ENCODE peak calls at places on chromosomes 7 and 10, in seven cellular contexts. M, O, I, A, Q, U and V are unnamed samples.

GRCh38 chr10:45425628-45426563 is 51.9 kb downstream of the ALOX5 start:
- DNase-seq in I (no peak), O (no peak), M (no peak), U (peak; percentile 73), A (no peak), Q (no peak), V (no peak)

GRCh38 chr7:50335795-50336754 is 31.6 kb downstream of the IKZF1 start:
- DNase-seq in A (no peak), I (no peak), Q (peak; percentile 84), M (peak; percentile 22), U (no peak), O (no peak), V (peak; percentile 80)

GRCh38 chr10:17527530-17528146 is 73.2 kb upstream of the ST8SIA6 start:
- DNase-seq in O (no peak), A (no peak), Q (no peak), U (no peak), M (peak; percentile 26), I (peak; percentile 65), V (no peak)

GRCh38 chr7:55977831-55978230 is 13.4 kb downstream of the NIPSNAP2 start:
- DNase-seq in O (no peak), I (no peak), M (peak; percentile 48), Q (no peak), U (peak; percentile 33), A (peak; percentile 37), V (no peak)

GRCh38 chr10:30353851-30354250 is 4.8 kb upstream of the MTPAP start:
- DNase-seq in M (no peak), I (peak; percentile 55), Q (peak; percentile 34), U (no peak), A (no peak), O (no peak), V (no peak)

GRCh38 chr7:31815796-31816195 is 128.8 kb downstream of the PPP1R17 start:
- DNase-seq in Q (no peak), A (no peak), O (no peak), I (no peak), M (no peak), U (no peak), V (no peak)

GRCh38 chr7:93146465-93147127 is 1.6 kb downstream of the SAMD9L start:
- DNase-seq in Q (no peak), U (no peak), O (no peak), I (no peak), A (no peak), M (no peak), V (no peak)

GRCh38 chr10:59176241-59177030 is at the start of gene PHYHIPL:
- DNase-seq in M (peak; percentile 14), O (peak; percentile 24), A (no peak), U (peak; percentile 69), Q (peak; percentile 62), I (no peak), V (no peak)

GRCh38 chr10:22712959-22713852 is 1.2 kb downstream of the PIP4K2A start:
- DNase-seq in O (no peak), Q (peak; percentile 87), U (peak; percentile 16), M (peak; percentile 50), A (peak; percentile 38), I (no peak), V (peak; percentile 25)

GRCh38 chr7:50446542-50446960 is 3.6 kb downstream of the FIGNL1 start:
- DNase-seq in U (no peak), M (no peak), O (peak; percentile 78), Q (no peak), A (no peak), I (peak; percentile 21), V (no peak)

GRCh38 chr7:45884136-45884535 is 4.2 kb upstream of the IGFBP1 start:
- DNase-seq in Q (no peak), I (no peak), U (no peak), M (no peak), O (no peak), A (no peak), V (no peak)

GRCh38 chr10:28555358-28555757 is 22.4 kb downstream of the WAC start:
- DNase-seq in Q (no peak), U (no peak), I (no peak), O (no peak), A (no peak), M (no peak), V (no peak)
- H3K4me3 ChIP-seq in Q (no peak overlapping the region), U (no peak overlapping the region), I (no peak overlapping the region), O (no peak overlapping the region), A (no peak overlapping the region), M (no peak overlapping the region), V (no peak overlapping the region)

DNA sequence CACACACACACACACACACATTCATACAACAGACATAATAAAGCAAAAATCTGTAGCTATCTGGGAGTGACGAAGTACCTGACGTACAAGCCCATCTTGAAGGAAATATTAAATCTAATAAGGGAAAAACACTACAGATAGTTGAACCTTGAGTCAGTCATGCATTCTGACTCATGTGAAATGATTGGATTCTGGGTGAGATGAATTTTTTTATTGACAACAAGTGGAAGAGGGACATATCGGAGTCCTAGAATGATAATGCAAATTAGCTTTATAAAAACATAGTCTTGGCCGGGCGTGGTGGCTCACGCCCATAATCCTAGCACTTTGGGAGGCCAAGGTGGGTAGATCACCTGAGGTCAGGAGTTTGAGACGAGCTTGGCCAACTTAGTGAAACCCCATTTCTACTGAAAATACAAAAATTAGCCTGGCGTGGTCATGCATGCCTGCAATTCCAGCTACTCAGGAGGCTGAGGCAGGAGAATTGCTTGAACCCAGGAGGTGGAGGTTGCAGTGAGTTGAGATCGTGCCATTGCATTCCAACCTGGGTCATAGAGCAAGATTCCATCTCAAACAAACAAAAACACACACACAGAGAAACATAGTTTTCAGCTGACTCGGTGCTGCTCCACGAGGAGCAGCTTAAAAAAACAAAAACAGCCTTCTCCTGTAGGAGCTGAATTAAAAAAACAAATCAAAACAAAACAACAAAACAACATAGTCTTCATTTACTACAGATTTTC is 154.4 kb upstream of the MKLN1 start:
- DNase-seq in O (no peak), I (no peak), M (no peak), U (no peak), Q (no peak), A (no peak), V (no peak)
- H3K27ac ChIP-seq in O (peak overlapping the region; percentile 26), I (no peak overlapping the region), M (no peak overlapping the region), U (no peak overlapping the region), Q (no peak overlapping the region), A (no peak overlapping the region), V (no peak overlapping the region)

GRCh38 chr10:109633846-109634245 is 289.5 kb downstream of the XPNPEP1 start:
- DNase-seq in Q (no peak), I (no peak), M (no peak), O (no peak), U (no peak), A (no peak), V (no peak)
- H3K9me3 ChIP-seq in Q (no peaks in the 10 kb centered on the region), I (no peaks in the 10 kb centered on the region), M (peaks cover 22% of the 10 kb centered on the region), O (peaks cover 16% of the 10 kb centered on the region), U (no peaks in the 10 kb centered on the region), A (peaks cover 4% of the 10 kb centered on the region), V (no peaks in the 10 kb centered on the region)

GRCh38 chr7:23474098-23474828 is 4.0 kb upstream of the IGF2BP3 start:
- DNase-seq in U (peak; percentile 54), Q (peak; percentile 94), A (peak; percentile 60), I (peak; percentile 89), O (peak; percentile 97), M (peak; percentile 100), V (no peak)
- H3K4me3 ChIP-seq in U (no peak overlapping the region), Q (peak overlapping the region; percentile 5), A (peak overlapping the region; percentile 51), I (peak overlapping the region; percentile 84), O (peak overlapping the region; percentile 56), M (peak overlapping the region; percentile 91), V (no peak overlapping the region)

GRCh38 chr10:1374901-1375804 is 319.0 kb downstream of the WDR37 start:
- DNase-seq in O (no peak), U (no peak), I (no peak), M (no peak), Q (peak; percentile 58), A (no peak), V (no peak)
- H3K27ac ChIP-seq in O (no peak overlapping the region), U (no peak overlapping the region), I (no peak overlapping the region), M (no peak overlapping the region), Q (no peak overlapping the region), A (no peak overlapping the region), V (no peak overlapping the region)

GRCh38 chr7:157538321-157538720 is 201.5 kb downstream of the DNAJB6 start:
- DNase-seq in Q (peak; percentile 44), A (no peak), M (no peak), U (no peak), O (no peak), I (no peak), V (no peak)
- H3K9me3 ChIP-seq in Q (no peaks in the 10 kb centered on the region), A (peaks cover 2% of the 10 kb centered on the region), M (no peaks in the 10 kb centered on the region), U (no peaks in the 10 kb centered on the region), O (no peaks in the 10 kb centered on the region), I (peaks cover 67% of the 10 kb centered on the region), V (no peaks in the 10 kb centered on the region)